ENCODE peak calls at places on chromosome 22, in five cellular contexts. One of them, this sample, is unnamed.

GRCh38 chr22:40721266-40721665 is 42.0 kb downstream of the MCHR1 start:
- DNase-seq in AG04450: no peak
- DNase-seq in colonic mucosa: no peak
- DNase-seq in kidney: no peak
- DNase-seq in heart right ventricle: no peak
- DNase-seq in this sample: no peak

GRCh38 chr22:21936151-21936778 is 16.4 kb downstream of the PPM1F start:
- DNase-seq in AG04450: no peak
- DNase-seq in colonic mucosa: no peak
- DNase-seq in kidney: no peak
- DNase-seq in heart right ventricle: no peak
- DNase-seq in this sample: no peak

GRCh38 chr22:35205956-35206355 is 51.3 kb upstream of the HMGXB4 start:
- DNase-seq in AG04450: peak
- DNase-seq in colonic mucosa: no peak
- DNase-seq in kidney: no peak
- DNase-seq in heart right ventricle: no peak
- DNase-seq in this sample: no peak

GRCh38 chr22:17319541-17319940 is 49.7 kb upstream of the CECR2 start:
- DNase-seq in AG04450: no peak
- DNase-seq in colonic mucosa: no peak
- DNase-seq in kidney: no peak
- DNase-seq in heart right ventricle: no peak
- DNase-seq in this sample: no peak

GRCh38 chr22:39254789-39255298 is 10.1 kb upstream of the PDGFB start:
- DNase-seq in AG04450: no peak
- DNase-seq in colonic mucosa: no peak
- DNase-seq in kidney: no peak
- DNase-seq in heart right ventricle: peak
- DNase-seq in this sample: no peak

GRCh38 chr22:35987994-35988393 is 40.6 kb downstream of the RBFOX2 start:
- DNase-seq in AG04450: no peak
- DNase-seq in colonic mucosa: no peak
- DNase-seq in kidney: no peak
- DNase-seq in heart right ventricle: no peak
- DNase-seq in this sample: no peak

GRCh38 chr22:42901790-42902508 is 44.9 kb upstream of the ARFGAP3 start:
- DNase-seq in AG04450: no peak
- DNase-seq in colonic mucosa: no peak
- DNase-seq in kidney: no peak
- DNase-seq in heart right ventricle: peak
- DNase-seq in this sample: no peak

GRCh38 chr22:42635531-42635930 is 4.9 kb downstream of the ATP5MGL start:
- DNase-seq in AG04450: no peak
- DNase-seq in colonic mucosa: peak
- DNase-seq in kidney: no peak
- DNase-seq in heart right ventricle: peak
- DNase-seq in this sample: peak

GRCh38 chr22:43628253-43628649 is 183.9 kb downstream of the EFCAB6 start:
- DNase-seq in AG04450: no peak
- DNase-seq in colonic mucosa: no peak
- DNase-seq in kidney: peak
- DNase-seq in heart right ventricle: no peak
- DNase-seq in this sample: no peak

GRCh38 chr22:16959345-16959930 is 48.6 kb downstream of the GAB4 start:
- DNase-seq in AG04450: no peak
- DNase-seq in colonic mucosa: no peak
- DNase-seq in kidney: peak
- DNase-seq in heart right ventricle: no peak
- DNase-seq in this sample: no peak

GRCh38 chr22:41517172-41518047 is 26.9 kb downstream of the POLR3H start:
- DNase-seq in AG04450: no peak
- DNase-seq in colonic mucosa: peak
- DNase-seq in kidney: peak
- DNase-seq in heart right ventricle: peak
- DNase-seq in this sample: no peak

GRCh38 chr22:42972592-42973535 is 42.1 kb downstream of the PACSIN2 start:
- DNase-seq in AG04450: no peak
- DNase-seq in colonic mucosa: peak
- DNase-seq in kidney: no peak
- DNase-seq in heart right ventricle: no peak
- DNase-seq in this sample: no peak

GRCh38 chr22:29848115-29848514 is 10.0 kb upstream of the ASCC2 start:
- DNase-seq in AG04450: no peak
- DNase-seq in colonic mucosa: no peak
- DNase-seq in kidney: no peak
- DNase-seq in heart right ventricle: no peak
- DNase-seq in this sample: no peak

GRCh38 chr22:45150139-45150538 is 13.6 kb upstream of the NUP50 start:
- DNase-seq in AG04450: no peak
- DNase-seq in colonic mucosa: no peak
- DNase-seq in kidney: no peak
- DNase-seq in heart right ventricle: no peak
- DNase-seq in this sample: no peak

GRCh38 chr22:38228873-38229740 is 27.3 kb downstream of the MAFF start:
- DNase-seq in AG04450: no peak
- DNase-seq in colonic mucosa: peak
- DNase-seq in kidney: no peak
- DNase-seq in heart right ventricle: no peak
- DNase-seq in this sample: no peak

GRCh38 chr22:38282397-38282796 is 9.6 kb upstream of the TMEM184B start:
- DNase-seq in AG04450: no peak
- DNase-seq in colonic mucosa: no peak
- DNase-seq in kidney: no peak
- DNase-seq in heart right ventricle: no peak
- DNase-seq in this sample: no peak

GRCh38 chr22:35037089-35037488 is 28.9 kb upstream of the ISX start:
- DNase-seq in AG04450: no peak
- DNase-seq in colonic mucosa: no peak
- DNase-seq in kidney: no peak
- DNase-seq in heart right ventricle: no peak
- DNase-seq in this sample: peak

GRCh38 chr22:45888221-45889092 is 88.5 kb downstream of the WNT7B start:
- DNase-seq in AG04450: no peak
- DNase-seq in colonic mucosa: no peak
- DNase-seq in kidney: peak
- DNase-seq in heart right ventricle: no peak
- DNase-seq in this sample: no peak

GRCh38 chr22:41888638-41889200 is 26.2 kb downstream of the SHISA8 start:
- DNase-seq in AG04450: no peak
- DNase-seq in colonic mucosa: no peak
- DNase-seq in kidney: no peak
- DNase-seq in heart right ventricle: no peak
- DNase-seq in this sample: no peak

GRCh38 chr22:17232406-17232805 is 13.2 kb upstream of the ADA2 start:
- DNase-seq in AG04450: no peak
- DNase-seq in colonic mucosa: no peak
- DNase-seq in kidney: peak
- DNase-seq in heart right ventricle: no peak
- DNase-seq in this sample: no peak

GRCh38 chr22:47032956-47033647 is 270.7 kb downstream of the TBC1D22A start:
- DNase-seq in AG04450: no peak
- DNase-seq in colonic mucosa: peak
- DNase-seq in kidney: peak
- DNase-seq in heart right ventricle: no peak
- DNase-seq in this sample: no peak
- H3K4me3 ChIP-seq in AG04450: no peak
- H3K4me3 ChIP-seq in colonic mucosa: no peak
- H3K4me3 ChIP-seq in kidney: no peak
- H3K4me3 ChIP-seq in heart right ventricle: no peak
- H3K4me3 ChIP-seq in this sample: no peak

GRCh38 chr22:50320671-50321325 is 6.0 kb downstream of the DENND6B start:
- DNase-seq in AG04450: no peak
- DNase-seq in colonic mucosa: no peak
- DNase-seq in kidney: peak
- DNase-seq in heart right ventricle: no peak
- DNase-seq in this sample: no peak
- H3K27ac ChIP-seq in AG04450: no peak
- H3K27ac ChIP-seq in colonic mucosa: no peak
- H3K27ac ChIP-seq in kidney: no peak
- H3K27ac ChIP-seq in heart right ventricle: no peak
- H3K27ac ChIP-seq in this sample: no peak

GRCh38 chr22:30866811-30867271 is 101.7 kb downstream of the MORC2 start:
- DNase-seq in AG04450: no peak
- DNase-seq in colonic mucosa: no peak
- DNase-seq in kidney: peak
- DNase-seq in heart right ventricle: no peak
- DNase-seq in this sample: peak
- TF ChIP-seq CTCF in AG04450: no peak
- TF ChIP-seq CTCF in colonic mucosa: no peak
- TF ChIP-seq CTCF in kidney: no peak
- TF ChIP-seq CTCF in heart right ventricle: no peak
- TF ChIP-seq CTCF in this sample: no peak

GRCh38 chr22:19878461-19879247 is 24.0 kb upstream of the GNB1L start:
- DNase-seq in AG04450: no peak
- DNase-seq in colonic mucosa: no peak
- DNase-seq in kidney: peak
- DNase-seq in heart right ventricle: no peak
- DNase-seq in this sample: peak

GRCh38 chr22:19876941-19877625 is 22.4 kb upstream of the GNB1L start:
- DNase-seq in AG04450: no peak
- DNase-seq in colonic mucosa: no peak
- DNase-seq in kidney: peak
- DNase-seq in heart right ventricle: no peak
- DNase-seq in this sample: peak

GRCh38 chr22:19879248-19879575 is 24.5 kb upstream of the GNB1L start:
- DNase-seq in AG04450: no peak
- DNase-seq in colonic mucosa: no peak
- DNase-seq in kidney: peak
- DNase-seq in heart right ventricle: no peak
- DNase-seq in this sample: peak

GRCh38 chr22:19876314-19876940 is 21.8 kb upstream of the GNB1L start:
- DNase-seq in AG04450: no peak
- DNase-seq in colonic mucosa: peak
- DNase-seq in kidney: peak
- DNase-seq in heart right ventricle: no peak
- DNase-seq in this sample: no peak

GRCh38 chr22:19877626-19878339 is 23.1 kb upstream of the GNB1L start:
- DNase-seq in AG04450: no peak
- DNase-seq in colonic mucosa: no peak
- DNase-seq in kidney: peak
- DNase-seq in heart right ventricle: no peak
- DNase-seq in this sample: peak
- H3K4me3 ChIP-seq in AG04450: no peak
- H3K4me3 ChIP-seq in colonic mucosa: no peak
- H3K4me3 ChIP-seq in kidney: no peak
- H3K4me3 ChIP-seq in heart right ventricle: no peak
- H3K4me3 ChIP-seq in this sample: no peak

DNA sequence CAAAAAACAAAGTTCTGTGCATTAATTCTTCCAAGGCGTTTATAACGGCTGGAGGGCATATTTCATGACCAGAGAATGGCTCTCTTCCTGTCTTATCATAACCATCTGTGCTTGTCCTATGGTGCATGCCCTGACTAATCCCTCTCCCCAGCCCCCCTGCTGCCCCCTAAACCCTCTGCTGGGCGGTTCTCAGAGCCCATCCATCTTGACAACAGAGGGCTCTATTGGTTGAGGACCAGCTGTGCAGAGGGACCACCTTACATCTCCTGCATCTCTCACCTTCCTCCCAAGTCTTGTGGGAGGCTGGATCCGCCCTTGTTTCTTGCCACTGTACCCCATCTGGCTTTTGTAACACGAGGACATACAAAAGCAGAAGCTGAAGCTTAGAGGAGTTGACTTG is 282.1 kb downstream of the MIAT start:
- DNase-seq in AG04450: no peak
- DNase-seq in colonic mucosa: no peak
- DNase-seq in kidney: no peak
- DNase-seq in heart right ventricle: no peak
- DNase-seq in this sample: no peak
- H3K27ac ChIP-seq in AG04450: no peak
- H3K27ac ChIP-seq in colonic mucosa: no peak
- H3K27ac ChIP-seq in kidney: no peak
- H3K27ac ChIP-seq in heart right ventricle: no peak
- H3K27ac ChIP-seq in this sample: no peak

GRCh38 chr22:24094966-24095365 is 83.9 kb downstream of the CABIN1 start:
- DNase-seq in AG04450: no peak
- DNase-seq in colonic mucosa: no peak
- DNase-seq in kidney: peak
- DNase-seq in heart right ventricle: no peak
- DNase-seq in this sample: peak

GRCh38 chr22:24091551-24092420 is 80.7 kb downstream of the CABIN1 start:
- DNase-seq in AG04450: no peak
- DNase-seq in colonic mucosa: no peak
- DNase-seq in kidney: peak
- DNase-seq in heart right ventricle: peak
- DNase-seq in this sample: peak

GRCh38 chr22:24095816-24096215 is 84.7 kb downstream of the CABIN1 start:
- DNase-seq in AG04450: no peak
- DNase-seq in colonic mucosa: no peak
- DNase-seq in kidney: peak
- DNase-seq in heart right ventricle: no peak
- DNase-seq in this sample: peak

GRCh38 chr22:24096401-24097115 is 84.7 kb upstream of the SUSD2 start:
- DNase-seq in AG04450: no peak
- DNase-seq in colonic mucosa: no peak
- DNase-seq in kidney: peak
- DNase-seq in heart right ventricle: no peak
- DNase-seq in this sample: peak

GRCh38 chr22:24093855-24094254 is 82.8 kb downstream of the CABIN1 start:
- DNase-seq in AG04450: no peak
- DNase-seq in colonic mucosa: no peak
- DNase-seq in kidney: peak
- DNase-seq in heart right ventricle: no peak
- DNase-seq in this sample: peak
- TF ChIP-seq CTCF in AG04450: no peak
- TF ChIP-seq CTCF in colonic mucosa: no peak
- TF ChIP-seq CTCF in kidney: no peak
- TF ChIP-seq CTCF in heart right ventricle: no peak
- TF ChIP-seq CTCF in this sample: no peak